ENCODE peak calls at places on chromosomes 2 and 18, in four cellular contexts. B, U, E and N are unnamed samples.

GRCh38 chr2:149984311-149984710 is 396.7 kb upstream of the MMADHC start:
- DNase-seq in B (no peak), U (no peak), E (no peak), N (no peak)

GRCh38 chr2:64649013-64649484 is 4.7 kb downstream of the SERTAD2 start:
- DNase-seq in B (no peak), U (no peak), E (no peak), N (no peak)

GRCh38 chr18:28409811-28410210 is 232.9 kb upstream of the CDH2 start:
- DNase-seq in B (no peak), U (no peak), E (no peak), N (no peak)

GRCh38 chr2:96404446-96405373 is 69.1 kb downstream of the NCAPH start:
- DNase-seq in B (peak), U (no peak), E (no peak), N (no peak)

GRCh38 chr2:403682-404081 is 115.8 kb upstream of the ALKAL2 start:
- DNase-seq in B (no peak), U (no peak), E (no peak), N (no peak)

GRCh38 chr2:52289776-52290175 is 1257.8 kb upstream of the NRXN1 start:
- DNase-seq in B (no peak), U (no peak), E (no peak), N (no peak)

GRCh38 chr2:29242621-29243375 is 127.6 kb downstream of the CLIP4 start:
- DNase-seq in B (no peak), U (no peak), E (no peak), N (no peak)

GRCh38 chr18:80187956-80188642 is 59.2 kb downstream of the PARD6G start:
- DNase-seq in B (no peak), U (no peak), E (no peak), N (no peak)

GRCh38 chr2:111049792-111050640 is 70.7 kb upstream of the BCL2L11 start:
- DNase-seq in B (no peak), U (no peak), E (no peak), N (no peak)

GRCh38 chr2:80459028-80459427 is 154.5 kb upstream of the LRRTM1 start:
- DNase-seq in B (no peak), U (no peak), E (no peak), N (no peak)

GRCh38 chr2:120771556-120772208 is 36.0 kb downstream of the GLI2 start:
- DNase-seq in B (no peak), U (no peak), E (no peak), N (no peak)

GRCh38 chr2:239818531-239819011 is 206.6 kb downstream of the NDUFA10 start:
- DNase-seq in B (no peak), U (no peak), E (no peak), N (no peak)

GRCh38 chr2:168424112-168424951 is 31.7 kb upstream of the CERS6 start:
- DNase-seq in B (no peak), U (no peak), E (no peak), N (no peak)

GRCh38 chr2:6358542-6358941 is 507.2 kb downstream of the CMPK2 start:
- DNase-seq in B (no peak), U (no peak), E (no peak), N (no peak)

GRCh38 chr2:182668671-182669070 is 47.4 kb upstream of the DNAJC10 start:
- DNase-seq in B (peak), U (no peak), E (no peak), N (no peak)

GRCh38 chr2:20525041-20526035 is 78.5 kb downstream of the RHOB start:
- DNase-seq in B (no peak), U (no peak), E (no peak), N (peak)

GRCh38 chr18:5987217-5987616 is 91.9 kb upstream of the TMEM200C start:
- DNase-seq in B (no peak), U (no peak), E (no peak), N (no peak)

GRCh38 chr2:204453730-204454167 is 91.5 kb upstream of the PARD3B start:
- DNase-seq in B (peak), U (no peak), E (no peak), N (no peak)

GRCh38 chr2:58376592-58376991 is 135.5 kb upstream of the FANCL start:
- DNase-seq in B (no peak), U (no peak), E (no peak), N (no peak)

GRCh38 chr2:71299507-71299906 is 32.1 kb upstream of the ZNF638 start:
- DNase-seq in B (no peak), U (no peak), E (no peak), N (peak)

GRCh38 chr2:41194235-41194634 is 742.3 kb upstream of the SLC8A1 start:
- DNase-seq in B (no peak), U (no peak), E (no peak), N (no peak)

GRCh38 chr2:212970132-212970531 is 181.3 kb downstream of the IKZF2 start:
- DNase-seq in B (no peak), U (no peak), E (no peak), N (no peak)

GRCh38 chr2:101400048-101400447 is 12.7 kb upstream of the CREG2 start:
- DNase-seq in B (peak), U (no peak), E (no peak), N (no peak)